ENCODE peak calls at places on chromosomes 2 and 18, in nine cellular contexts. One of them, this sample, is unnamed.

GRCh38 chr2:149388120-149388816 is 57.9 kb downstream of the LYPD6 start:
- DNase-seq in AG08396: no peak
- DNase-seq in brain pericyte: no peak
- DNase-seq in Ammon's horn: no peak
- DNase-seq in substantia nigra: no peak
- DNase-seq in HS-5: no peak
- DNase-seq in BE2C: no peak
- DNase-seq in progenitor cell of endocrine pancreas: no peak
- DNase-seq in kidney epithelial cell: no peak
- DNase-seq in this sample: peak

GRCh38 chr18:58484989-58485962 is 143.6 kb downstream of the ALPK2 start:
- DNase-seq in substantia nigra: no peak
- DNase-seq in kidney epithelial cell: no peak
- DNase-seq in BE2C: no peak
- DNase-seq in HS-5: no peak
- DNase-seq in AG08396: no peak
- DNase-seq in brain pericyte: no peak
- DNase-seq in Ammon's horn: no peak
- DNase-seq in progenitor cell of endocrine pancreas: no peak
- DNase-seq in this sample: peak

GRCh38 chr18:6009751-6010150 is 114.4 kb upstream of the TMEM200C start:
- DNase-seq in AG08396: peak
- DNase-seq in progenitor cell of endocrine pancreas: no peak
- DNase-seq in kidney epithelial cell: no peak
- DNase-seq in HS-5: no peak
- DNase-seq in substantia nigra: no peak
- DNase-seq in BE2C: no peak
- DNase-seq in brain pericyte: no peak
- DNase-seq in Ammon's horn: no peak
- DNase-seq in this sample: no peak

GRCh38 chr18:34867520-34867919 is 157.4 kb downstream of the DTNA start:
- DNase-seq in HS-5: no peak
- DNase-seq in BE2C: peak
- DNase-seq in AG08396: no peak
- DNase-seq in brain pericyte: no peak
- DNase-seq in kidney epithelial cell: no peak
- DNase-seq in progenitor cell of endocrine pancreas: no peak
- DNase-seq in substantia nigra: no peak
- DNase-seq in Ammon's horn: peak
- DNase-seq in this sample: peak

GRCh38 chr2:229634574-229635185 is 79.7 kb downstream of the DNER start:
- DNase-seq in brain pericyte: no peak
- DNase-seq in AG08396: no peak
- DNase-seq in substantia nigra: no peak
- DNase-seq in Ammon's horn: peak
- DNase-seq in kidney epithelial cell: no peak
- DNase-seq in HS-5: no peak
- DNase-seq in progenitor cell of endocrine pancreas: no peak
- DNase-seq in BE2C: no peak
- DNase-seq in this sample: peak

GRCh38 chr18:12821408-12821807 is 62.6 kb downstream of the PTPN2 start:
- DNase-seq in kidney epithelial cell: no peak
- DNase-seq in substantia nigra: no peak
- DNase-seq in BE2C: no peak
- DNase-seq in Ammon's horn: no peak
- DNase-seq in brain pericyte: no peak
- DNase-seq in AG08396: no peak
- DNase-seq in progenitor cell of endocrine pancreas: no peak
- DNase-seq in HS-5: no peak
- DNase-seq in this sample: no peak

GRCh38 chr2:205364261-205364660 is 318.0 kb upstream of the NRP2 start:
- DNase-seq in kidney epithelial cell: no peak
- DNase-seq in substantia nigra: no peak
- DNase-seq in progenitor cell of endocrine pancreas: no peak
- DNase-seq in brain pericyte: no peak
- DNase-seq in AG08396: no peak
- DNase-seq in Ammon's horn: no peak
- DNase-seq in HS-5: no peak
- DNase-seq in BE2C: no peak
- DNase-seq in this sample: no peak

GRCh38 chr2:10688921-10689807 is 611 bp downstream of the NOL10 start:
- DNase-seq in progenitor cell of endocrine pancreas: no peak
- DNase-seq in BE2C: no peak
- DNase-seq in kidney epithelial cell: no peak
- DNase-seq in AG08396: peak
- DNase-seq in Ammon's horn: no peak
- DNase-seq in HS-5: no peak
- DNase-seq in brain pericyte: no peak
- DNase-seq in substantia nigra: no peak
- DNase-seq in this sample: peak

GRCh38 chr2:75429036-75429435 is 131.7 kb downstream of the EVA1A start:
- DNase-seq in brain pericyte: no peak
- DNase-seq in substantia nigra: no peak
- DNase-seq in Ammon's horn: peak
- DNase-seq in BE2C: no peak
- DNase-seq in progenitor cell of endocrine pancreas: no peak
- DNase-seq in HS-5: no peak
- DNase-seq in AG08396: no peak
- DNase-seq in kidney epithelial cell: no peak
- DNase-seq in this sample: peak

GRCh38 chr2:191856111-191856876 is 9.4 kb upstream of the CAVIN2 start:
- DNase-seq in BE2C: no peak
- DNase-seq in HS-5: no peak
- DNase-seq in progenitor cell of endocrine pancreas: no peak
- DNase-seq in AG08396: no peak
- DNase-seq in Ammon's horn: no peak
- DNase-seq in substantia nigra: no peak
- DNase-seq in brain pericyte: no peak
- DNase-seq in kidney epithelial cell: no peak
- DNase-seq in this sample: no peak

GRCh38 chr2:29259221-29259620 is 144.0 kb downstream of the CLIP4 start:
- DNase-seq in substantia nigra: no peak
- DNase-seq in HS-5: peak
- DNase-seq in brain pericyte: no peak
- DNase-seq in kidney epithelial cell: no peak
- DNase-seq in Ammon's horn: no peak
- DNase-seq in AG08396: no peak
- DNase-seq in BE2C: no peak
- DNase-seq in progenitor cell of endocrine pancreas: no peak
- DNase-seq in this sample: no peak

GRCh38 chr2:8594731-8595427 is 87.0 kb upstream of the ID2 start:
- DNase-seq in AG08396: no peak
- DNase-seq in BE2C: no peak
- DNase-seq in brain pericyte: no peak
- DNase-seq in progenitor cell of endocrine pancreas: no peak
- DNase-seq in Ammon's horn: no peak
- DNase-seq in substantia nigra: no peak
- DNase-seq in HS-5: no peak
- DNase-seq in kidney epithelial cell: no peak
- DNase-seq in this sample: no peak

GRCh38 chr18:48996901-48997463 is 46.2 kb upstream of the SMAD7 start:
- DNase-seq in HS-5: peak
- DNase-seq in substantia nigra: no peak
- DNase-seq in brain pericyte: no peak
- DNase-seq in progenitor cell of endocrine pancreas: no peak
- DNase-seq in Ammon's horn: no peak
- DNase-seq in AG08396: peak
- DNase-seq in BE2C: no peak
- DNase-seq in kidney epithelial cell: peak
- DNase-seq in this sample: peak

GRCh38 chr2:113172721-113173562 is 829 bp upstream of the PSD4 start:
- DNase-seq in substantia nigra: no peak
- DNase-seq in Ammon's horn: no peak
- DNase-seq in kidney epithelial cell: no peak
- DNase-seq in progenitor cell of endocrine pancreas: no peak
- DNase-seq in BE2C: no peak
- DNase-seq in HS-5: no peak
- DNase-seq in AG08396: no peak
- DNase-seq in brain pericyte: no peak
- DNase-seq in this sample: no peak

GRCh38 chr18:22391571-22392359 is 25.9 kb downstream of the CTAGE1 start:
- DNase-seq in BE2C: peak
- DNase-seq in substantia nigra: no peak
- DNase-seq in Ammon's horn: no peak
- DNase-seq in progenitor cell of endocrine pancreas: no peak
- DNase-seq in brain pericyte: no peak
- DNase-seq in kidney epithelial cell: peak
- DNase-seq in AG08396: peak
- DNase-seq in HS-5: peak
- DNase-seq in this sample: no peak

GRCh38 chr2:96964221-96964905 is 22.0 kb downstream of the FAM178B start:
- DNase-seq in brain pericyte: no peak
- DNase-seq in substantia nigra: no peak
- DNase-seq in AG08396: no peak
- DNase-seq in progenitor cell of endocrine pancreas: no peak
- DNase-seq in BE2C: no peak
- DNase-seq in kidney epithelial cell: no peak
- DNase-seq in HS-5: no peak
- DNase-seq in Ammon's horn: no peak
- DNase-seq in this sample: no peak

GRCh38 chr2:45024600-45025291 is 15.5 kb upstream of the SIX2 start:
- DNase-seq in Ammon's horn: no peak
- DNase-seq in brain pericyte: no peak
- DNase-seq in kidney epithelial cell: peak
- DNase-seq in progenitor cell of endocrine pancreas: no peak
- DNase-seq in AG08396: peak
- DNase-seq in BE2C: no peak
- DNase-seq in substantia nigra: no peak
- DNase-seq in HS-5: peak
- DNase-seq in this sample: no peak

GRCh38 chr2:156999657-157000056 is 257.8 kb upstream of the GALNT5 start:
- DNase-seq in brain pericyte: no peak
- DNase-seq in Ammon's horn: no peak
- DNase-seq in BE2C: no peak
- DNase-seq in progenitor cell of endocrine pancreas: no peak
- DNase-seq in kidney epithelial cell: no peak
- DNase-seq in AG08396: no peak
- DNase-seq in substantia nigra: no peak
- DNase-seq in HS-5: no peak
- DNase-seq in this sample: no peak

GRCh38 chr2:198326431-198326830 is 522.0 kb downstream of the PLCL1 start:
- DNase-seq in substantia nigra: no peak
- DNase-seq in BE2C: no peak
- DNase-seq in AG08396: no peak
- DNase-seq in kidney epithelial cell: no peak
- DNase-seq in HS-5: no peak
- DNase-seq in Ammon's horn: no peak
- DNase-seq in brain pericyte: no peak
- DNase-seq in progenitor cell of endocrine pancreas: no peak
- DNase-seq in this sample: no peak

GRCh38 chr2:102065675-102066252 is 74.0 kb downstream of the IL1R2 start:
- DNase-seq in kidney epithelial cell: peak
- DNase-seq in BE2C: no peak
- DNase-seq in AG08396: no peak
- DNase-seq in progenitor cell of endocrine pancreas: no peak
- DNase-seq in Ammon's horn: no peak
- DNase-seq in brain pericyte: no peak
- DNase-seq in substantia nigra: no peak
- DNase-seq in HS-5: no peak
- DNase-seq in this sample: no peak

GRCh38 chr18:76905821-76906220 is 83.5 kb downstream of the ZNF236 start:
- DNase-seq in progenitor cell of endocrine pancreas: no peak
- DNase-seq in BE2C: no peak
- DNase-seq in substantia nigra: no peak
- DNase-seq in kidney epithelial cell: no peak
- DNase-seq in brain pericyte: no peak
- DNase-seq in Ammon's horn: no peak
- DNase-seq in HS-5: no peak
- DNase-seq in AG08396: no peak
- DNase-seq in this sample: no peak

GRCh38 chr2:229195346-229195947 is 75.6 kb downstream of the PID1 start:
- DNase-seq in HS-5: no peak
- DNase-seq in brain pericyte: no peak
- DNase-seq in substantia nigra: no peak
- DNase-seq in kidney epithelial cell: no peak
- DNase-seq in BE2C: no peak
- DNase-seq in progenitor cell of endocrine pancreas: no peak
- DNase-seq in AG08396: no peak
- DNase-seq in Ammon's horn: no peak
- DNase-seq in this sample: no peak

GRCh38 chr2:157443795-157444642 is at the start of gene CYTIP:
- DNase-seq in substantia nigra: no peak
- DNase-seq in HS-5: no peak
- DNase-seq in AG08396: no peak
- DNase-seq in BE2C: no peak
- DNase-seq in brain pericyte: no peak
- DNase-seq in Ammon's horn: peak
- DNase-seq in progenitor cell of endocrine pancreas: no peak
- DNase-seq in kidney epithelial cell: peak
- DNase-seq in this sample: no peak

GRCh38 chr2:201363857-201364560 is 6.9 kb upstream of the FLACC1 start:
- DNase-seq in brain pericyte: no peak
- DNase-seq in BE2C: no peak
- DNase-seq in progenitor cell of endocrine pancreas: no peak
- DNase-seq in substantia nigra: no peak
- DNase-seq in Ammon's horn: peak
- DNase-seq in kidney epithelial cell: no peak
- DNase-seq in AG08396: peak
- DNase-seq in HS-5: peak
- DNase-seq in this sample: peak

GRCh38 chr2:62577994-62578836 is 72.2 kb upstream of the TMEM17 start:
- DNase-seq in brain pericyte: no peak
- DNase-seq in progenitor cell of endocrine pancreas: no peak
- DNase-seq in Ammon's horn: no peak
- DNase-seq in AG08396: peak
- DNase-seq in HS-5: peak
- DNase-seq in substantia nigra: no peak
- DNase-seq in BE2C: no peak
- DNase-seq in kidney epithelial cell: peak
- DNase-seq in this sample: no peak

GRCh38 chr2:210072922-210073509 is 70.6 kb downstream of the RPE start:
- DNase-seq in Ammon's horn: peak
- DNase-seq in substantia nigra: no peak
- DNase-seq in BE2C: peak
- DNase-seq in brain pericyte: peak
- DNase-seq in HS-5: no peak
- DNase-seq in progenitor cell of endocrine pancreas: no peak
- DNase-seq in AG08396: peak
- DNase-seq in kidney epithelial cell: peak
- DNase-seq in this sample: peak

This sample was measured in cerebellar cortex.